ENCODE peak calls at places on chromosomes 12 and 14, in seven cellular contexts. I is GM12878, B is tibial nerve, E is transverse colon, L is K562, Q is stomach, U is SK-N-SH. G is an unnamed sample.

GRCh38 chr14:61764342-61765122 is 2.3 kb downstream of the SNAPC1 start:
- DNase-seq in I (no peak), B (no peak), E (no peak), L (no peak), Q (no peak), U (no peak), G (no peak)

GRCh38 chr12:82456633-82457032 is 98.3 kb downstream of the METTL25 start:
- DNase-seq in I (no peak), B (no peak), E (no peak), L (no peak), Q (no peak), U (no peak), G (no peak)

GRCh38 chr14:90419200-90419599 is 22.4 kb downstream of the CALM1 start:
- DNase-seq in I (no peak), B (peak), E (peak), L (peak), Q (peak), U (no peak), G (peak)

GRCh38 chr14:21852061-21852664 is 178.5 kb upstream of the OR4E1 start:
- DNase-seq in I (no peak), B (peak), E (peak), L (peak), Q (peak), U (peak), G (no peak)

GRCh38 chr12:118526255-118527095 is 150.1 kb downstream of the SUDS3 start:
- DNase-seq in I (no peak), B (no peak), E (no peak), L (no peak), Q (no peak), U (no peak), G (no peak)

GRCh38 chr12:4587108-4587507 is 25.1 kb downstream of the DYRK4 start:
- DNase-seq in I (no peak), B (no peak), E (no peak), L (no peak), Q (no peak), U (no peak), G (no peak)

GRCh38 chr14:105876158-105876557 is 349.8 kb downstream of the TMEM121 start:
- DNase-seq in I (no peak), B (peak), E (no peak), L (no peak), Q (peak), U (no peak), G (peak)

GRCh38 chr12:117005417-117006046 is 93.7 kb downstream of the TESC start:
- DNase-seq in I (no peak), B (no peak), E (no peak), L (peak), Q (no peak), U (no peak), G (no peak)

GRCh38 chr12:43655586-43655985 is 103.0 kb downstream of the PUS7L start:
- DNase-seq in I (no peak), B (no peak), E (no peak), L (no peak), Q (no peak), U (no peak), G (no peak)

GRCh38 chr14:44736326-44736725 is 225.4 kb downstream of the KLHL28 start:
- DNase-seq in I (no peak), B (no peak), E (no peak), L (no peak), Q (no peak), U (no peak), G (no peak)

GRCh38 chr12:121955258-121956040 is 37.1 kb downstream of the CFAP251 start:
- DNase-seq in I (no peak), B (no peak), E (no peak), L (peak), Q (no peak), U (peak), G (no peak)

GRCh38 chr12:27627123-27627835 is 69.0 kb upstream of the REP15 start:
- DNase-seq in I (no peak), B (no peak), E (no peak), L (no peak), Q (no peak), U (no peak), G (peak)

GRCh38 chr12:12336049-12336411 is 14.0 kb downstream of the MANSC1 start:
- DNase-seq in I (peak), B (no peak), E (no peak), L (no peak), Q (peak), U (no peak), G (no peak)

GRCh38 chr12:5511256-5511643 is 79.3 kb downstream of the NTF3 start:
- DNase-seq in I (no peak), B (no peak), E (no peak), L (no peak), Q (no peak), U (no peak), G (no peak)

GRCh38 chr12:98053202-98053601 is 462.2 kb upstream of the TMPO start:
- DNase-seq in I (no peak), B (no peak), E (no peak), L (no peak), Q (no peak), U (no peak), G (no peak)

GRCh38 chr12:91250273-91250672 is 67.7 kb upstream of the DCN start:
- DNase-seq in I (no peak), B (no peak), E (no peak), L (no peak), Q (no peak), U (no peak), G (no peak)

GRCh38 chr12:40010899-40011774 is 94.7 kb downstream of the SLC2A13 start:
- DNase-seq in I (peak), B (peak), E (peak), L (peak), Q (peak), U (peak), G (peak)

GRCh38 chr12:4274396-4274959 is 916 bp downstream of the CCND2 start:
- DNase-seq in I (no peak), B (no peak), E (no peak), L (no peak), Q (no peak), U (no peak), G (peak)

GRCh38 chr14:76775159-76775694 is 14.0 kb downstream of the VASH1 start:
- DNase-seq in I (no peak), B (no peak), E (no peak), L (no peak), Q (no peak), U (no peak), G (peak)

GRCh38 chr12:86729798-86730197 is 473.6 kb upstream of the MGAT4C start:
- DNase-seq in I (no peak), B (no peak), E (no peak), L (no peak), Q (no peak), U (no peak), G (no peak)

GRCh38 chr14:95664546-95664945 is 21.7 kb upstream of the TCL1B start:
- DNase-seq in I (no peak), B (no peak), E (no peak), L (no peak), Q (no peak), U (no peak), G (no peak)

GRCh38 chr12:52052471-52053186 is 1.4 kb downstream of the NR4A1 start:
- DNase-seq in I (no peak), B (no peak), E (peak), L (peak), Q (peak), U (no peak), G (peak)

GRCh38 chr12:119593578-119594398 is at the start of gene TMEM233:
- DNase-seq in I (no peak), B (no peak), E (no peak), L (no peak), Q (no peak), U (peak), G (no peak)

GRCh38 chr12:125470838-125471775 is 405.9 kb downstream of the AACS start:
- DNase-seq in I (peak), B (no peak), E (peak), L (no peak), Q (no peak), U (no peak), G (no peak)

GRCh38 chr12:116489116-116489515 is 70.1 kb upstream of the MAP1LC3B2 start:
- DNase-seq in I (no peak), B (no peak), E (no peak), L (no peak), Q (no peak), U (no peak), G (no peak)

GRCh38 chr12:120388711-120389431 is 19.9 kb upstream of the MSI1 start:
- DNase-seq in I (no peak), B (no peak), E (no peak), L (no peak), Q (no peak), U (no peak), G (no peak)

GRCh38 chr12:126582231-126582630 is 1517.0 kb downstream of the AACS start:
- DNase-seq in I (no peak), B (no peak), E (no peak), L (no peak), Q (no peak), U (no peak), G (no peak)

GRCh38 chr12:104588048-104588942 is 131.5 kb downstream of the CHST11 start:
- DNase-seq in I (no peak), B (no peak), E (no peak), L (no peak), Q (no peak), U (no peak), G (no peak)

GRCh38 chr14:61334197-61334701 is 12.9 kb downstream of the PRKCH start:
- DNase-seq in I (no peak), B (no peak), E (no peak), L (no peak), Q (no peak), U (no peak), G (no peak)

GRCh38 chr12:26374934-26375333 is 179.6 kb downstream of the SSPN start:
- DNase-seq in I (no peak), B (no peak), E (no peak), L (no peak), Q (no peak), U (no peak), G (no peak)

GRCh38 chr14:85529803-85530574 is at the start of gene FLRT2:
- DNase-seq in I (no peak), B (peak), E (no peak), L (no peak), Q (peak), U (no peak), G (peak)

DNA sequence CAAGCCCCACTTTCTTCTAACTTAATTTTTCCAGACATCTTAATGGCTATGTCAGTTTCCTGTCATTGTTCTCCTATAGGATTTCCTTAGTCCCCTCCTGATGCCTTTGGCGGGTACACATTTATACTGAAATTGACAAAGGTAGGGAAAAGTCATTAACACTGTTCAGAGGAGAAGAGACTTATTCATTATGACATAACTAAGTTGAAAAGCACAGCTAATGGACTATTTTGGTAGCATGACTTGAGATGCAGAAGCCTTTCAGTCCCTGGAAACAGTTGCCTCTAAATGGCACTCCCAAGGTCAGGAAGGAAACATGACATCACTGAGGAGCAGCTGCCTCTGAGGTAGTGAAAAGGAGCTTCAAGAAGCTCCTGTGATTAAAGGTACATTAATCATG is 317.5 kb upstream of the KITLG start:
- DNase-seq in I (no peak), B (no peak), E (no peak), L (no peak), Q (no peak), U (no peak), G (no peak)
- TF ChIP-seq EP300 in I (no peak), B (no peak), E (no peak), L (no peak), Q (no peak), U (no peak), G (no peak)

GRCh38 chr12:47816646-47817271 is 2.9 kb downstream of the HDAC7 start:
- DNase-seq in I (no peak), B (no peak), E (no peak), L (no peak), Q (no peak), U (peak), G (peak)
- H3K4me3 ChIP-seq in I (peak), B (peak), E (peak), L (peak), Q (peak), U (peak), G (peak)

GRCh38 chr12:109735825-109736551 is 22.4 kb downstream of the FAM222A start:
- DNase-seq in I (no peak), B (peak), E (peak), L (no peak), Q (peak), U (peak), G (peak)
- H3K27ac ChIP-seq in I (no peak), B (no peak), E (no peak), L (no peak), Q (no peak), U (no peak), G (no peak)

GRCh38 chr12:108772247-108772646 is 40.9 kb upstream of the CORO1C start:
- DNase-seq in I (peak), B (no peak), E (peak), L (peak), Q (no peak), U (no peak), G (no peak)
- TF ChIP-seq EP300 in I (peak), B (no peak), E (no peak), L (no peak), Q (no peak), U (no peak), G (no peak)

DNA sequence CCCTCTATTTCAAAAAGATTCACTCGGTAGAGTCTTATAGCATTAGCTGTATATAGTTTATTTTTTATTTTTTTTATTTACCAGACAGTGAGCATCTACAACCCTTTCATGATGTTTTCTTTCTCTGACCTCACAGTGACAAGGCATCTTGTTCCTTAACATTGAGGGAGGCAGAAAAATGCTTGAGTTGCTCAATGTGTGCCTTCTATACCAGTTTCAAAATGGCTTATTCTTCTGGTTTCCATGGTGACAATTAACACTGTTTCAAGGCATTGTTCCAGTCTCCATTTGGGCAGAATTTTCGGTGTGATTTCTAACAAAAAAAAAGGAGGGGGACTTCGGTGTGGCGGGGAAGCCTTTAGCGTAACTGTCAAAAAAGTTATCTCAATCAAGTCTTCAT is 209.7 kb upstream of the NPAS3 start:
- DNase-seq in I (no peak), B (no peak), E (no peak), L (no peak), Q (no peak), U (no peak), G (no peak)
- H3K4me3 ChIP-seq in I (no peak), B (no peak), E (no peak), L (no peak), Q (no peak), U (no peak), G (no peak)

DNA sequence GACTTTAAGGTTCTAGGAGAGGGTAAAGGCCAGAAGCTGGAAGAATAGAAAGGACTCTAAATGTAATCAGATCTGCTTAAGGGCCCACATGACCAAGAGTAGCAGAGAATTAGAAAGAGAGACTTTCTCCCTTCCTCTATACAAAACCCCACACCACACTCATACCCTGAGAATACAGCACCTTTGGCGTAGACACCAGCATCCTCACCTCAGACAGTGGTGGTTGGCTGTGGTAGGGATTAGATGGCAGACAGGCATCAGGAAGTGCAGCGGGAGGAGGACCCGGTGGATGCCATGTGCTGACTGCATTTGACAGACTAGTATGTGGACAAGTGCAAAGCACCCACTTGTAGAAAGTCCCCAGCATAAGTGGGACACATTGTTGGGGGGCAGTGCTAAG is 98.3 kb upstream of the AMIGO2 start:
- DNase-seq in I (no peak), B (no peak), E (no peak), L (no peak), Q (no peak), U (no peak), G (no peak)
- H3K27ac ChIP-seq in I (no peak), B (no peak), E (no peak), L (no peak), Q (no peak), U (no peak), G (no peak)